ENCODE peak calls at places on chromosomes 12 and 14, in six cellular contexts. One of them, this sample, is unnamed.

GRCh38 chr14:105537580-105538474 is 11.4 kb downstream of the TMEM121 start:
- DNase-seq in body of pancreas: peak; percentile 55
- DNase-seq in breast epithelium: no peak
- DNase-seq in left ventricle myocardium inferior: peak; percentile 53
- DNase-seq in testis: peak; percentile 74
- DNase-seq in HepG2: no peak
- DNase-seq in this sample: peak; percentile 97

GRCh38 chr12:100827901-100828520 is 33.4 kb downstream of the ANO4 start:
- DNase-seq in HepG2: peak; percentile 13
- DNase-seq in body of pancreas: peak; percentile 23
- DNase-seq in breast epithelium: no peak
- DNase-seq in testis: peak; percentile 14
- DNase-seq in left ventricle myocardium inferior: no peak
- DNase-seq in this sample: peak; percentile 16

GRCh38 chr12:131049569-131050339 is 96.0 kb downstream of the ADGRD1 start:
- DNase-seq in body of pancreas: no peak
- DNase-seq in breast epithelium: no peak
- DNase-seq in testis: no peak
- DNase-seq in HepG2: no peak
- DNase-seq in left ventricle myocardium inferior: no peak
- DNase-seq in this sample: peak; percentile 28

GRCh38 chr12:10636611-10637010 is 23.2 kb upstream of the MAGOHB start:
- DNase-seq in breast epithelium: no peak
- DNase-seq in HepG2: no peak
- DNase-seq in body of pancreas: no peak
- DNase-seq in testis: no peak
- DNase-seq in left ventricle myocardium inferior: no peak
- DNase-seq in this sample: no peak

GRCh38 chr12:76927170-76927784 is 48.5 kb upstream of the CSRP2 start:
- DNase-seq in left ventricle myocardium inferior: peak; percentile 18
- DNase-seq in body of pancreas: no peak
- DNase-seq in breast epithelium: no peak
- DNase-seq in testis: peak; percentile 29
- DNase-seq in HepG2: peak; percentile 25
- DNase-seq in this sample: peak; percentile 82

GRCh38 chr14:23434488-23435219 is 806 bp downstream of the MYH7 start:
- DNase-seq in testis: no peak
- DNase-seq in breast epithelium: no peak
- DNase-seq in body of pancreas: no peak
- DNase-seq in left ventricle myocardium inferior: no peak
- DNase-seq in HepG2: no peak
- DNase-seq in this sample: peak; percentile 7

GRCh38 chr12:47307680-47308399 is 228.1 kb upstream of the AMIGO2 start:
- DNase-seq in breast epithelium: peak; percentile 28
- DNase-seq in left ventricle myocardium inferior: no peak
- DNase-seq in testis: peak; percentile 46
- DNase-seq in body of pancreas: peak; percentile 71
- DNase-seq in HepG2: peak; percentile 43
- DNase-seq in this sample: peak; percentile 66

GRCh38 chr12:34348836-34349672 is 326.8 kb downstream of the ALG10 start:
- DNase-seq in breast epithelium: no peak
- DNase-seq in HepG2: no peak
- DNase-seq in testis: no peak
- DNase-seq in left ventricle myocardium inferior: no peak
- DNase-seq in body of pancreas: no peak
- DNase-seq in this sample: no peak

GRCh38 chr12:94240171-94240570 is 91.8 kb downstream of the PLXNC1 start:
- DNase-seq in breast epithelium: no peak
- DNase-seq in testis: no peak
- DNase-seq in left ventricle myocardium inferior: no peak
- DNase-seq in body of pancreas: peak; percentile 26
- DNase-seq in HepG2: no peak
- DNase-seq in this sample: no peak

GRCh38 chr12:66688836-66689439 is 10.1 kb upstream of the GRIP1 start:
- DNase-seq in testis: peak; percentile 58
- DNase-seq in breast epithelium: no peak
- DNase-seq in body of pancreas: peak; percentile 71
- DNase-seq in left ventricle myocardium inferior: no peak
- DNase-seq in HepG2: peak; percentile 65
- DNase-seq in this sample: peak; percentile 23

GRCh38 chr12:52090291-52090690 is 10.8 kb downstream of the SMIM41 start:
- DNase-seq in HepG2: no peak
- DNase-seq in testis: no peak
- DNase-seq in breast epithelium: no peak
- DNase-seq in body of pancreas: no peak
- DNase-seq in left ventricle myocardium inferior: no peak
- DNase-seq in this sample: peak; percentile 43

GRCh38 chr14:65821224-65821753 is 408.8 kb downstream of the FUT8 start:
- DNase-seq in HepG2: no peak
- DNase-seq in breast epithelium: no peak
- DNase-seq in testis: no peak
- DNase-seq in body of pancreas: no peak
- DNase-seq in left ventricle myocardium inferior: no peak
- DNase-seq in this sample: no peak

GRCh38 chr14:92247937-92248336 is 75.0 kb upstream of the SLC24A4 start:
- DNase-seq in testis: no peak
- DNase-seq in breast epithelium: no peak
- DNase-seq in HepG2: no peak
- DNase-seq in body of pancreas: no peak
- DNase-seq in left ventricle myocardium inferior: no peak
- DNase-seq in this sample: no peak

GRCh38 chr14:61528591-61529021 is 166.7 kb upstream of the HIF1A start:
- DNase-seq in HepG2: no peak
- DNase-seq in testis: no peak
- DNase-seq in left ventricle myocardium inferior: no peak
- DNase-seq in breast epithelium: no peak
- DNase-seq in body of pancreas: no peak
- DNase-seq in this sample: no peak

GRCh38 chr12:13000935-13001724 is 1.1 kb upstream of the HEBP1 start:
- DNase-seq in body of pancreas: peak; percentile 62
- DNase-seq in HepG2: peak; percentile 23
- DNase-seq in testis: peak; percentile 74
- DNase-seq in breast epithelium: no peak
- DNase-seq in left ventricle myocardium inferior: peak; percentile 52
- DNase-seq in this sample: peak; percentile 92

GRCh38 chr12:116860281-116860680 is 21.0 kb downstream of the HRK start:
- DNase-seq in left ventricle myocardium inferior: no peak
- DNase-seq in HepG2: no peak
- DNase-seq in body of pancreas: no peak
- DNase-seq in testis: peak; percentile 32
- DNase-seq in breast epithelium: no peak
- DNase-seq in this sample: no peak
- H3K4me3 ChIP-seq in left ventricle myocardium inferior: peak overlapping the region; percentile 44
- H3K4me3 ChIP-seq in HepG2: no peak overlapping the region
- H3K4me3 ChIP-seq in body of pancreas: no peak overlapping the region
- H3K4me3 ChIP-seq in testis: no peak overlapping the region
- H3K4me3 ChIP-seq in breast epithelium: peak overlapping the region; percentile 43
- H3K4me3 ChIP-seq in this sample: no peak overlapping the region

GRCh38 chr14:55129428-55130193 is 559 bp downstream of the LGALS3 start:
- DNase-seq in HepG2: peak; percentile 29
- DNase-seq in body of pancreas: peak; percentile 64
- DNase-seq in breast epithelium: peak; percentile 62
- DNase-seq in testis: peak; percentile 67
- DNase-seq in left ventricle myocardium inferior: peak; percentile 75
- DNase-seq in this sample: peak; percentile 86
- H3K4me3 ChIP-seq in HepG2: peak overlapping the region; percentile 69
- H3K4me3 ChIP-seq in body of pancreas: peak overlapping the region; percentile 31
- H3K4me3 ChIP-seq in breast epithelium: peak overlapping the region; percentile 93
- H3K4me3 ChIP-seq in testis: peak overlapping the region; percentile 85
- H3K4me3 ChIP-seq in left ventricle myocardium inferior: peak overlapping the region; percentile 80
- H3K4me3 ChIP-seq in this sample: peak overlapping the region; percentile 53

DNA sequence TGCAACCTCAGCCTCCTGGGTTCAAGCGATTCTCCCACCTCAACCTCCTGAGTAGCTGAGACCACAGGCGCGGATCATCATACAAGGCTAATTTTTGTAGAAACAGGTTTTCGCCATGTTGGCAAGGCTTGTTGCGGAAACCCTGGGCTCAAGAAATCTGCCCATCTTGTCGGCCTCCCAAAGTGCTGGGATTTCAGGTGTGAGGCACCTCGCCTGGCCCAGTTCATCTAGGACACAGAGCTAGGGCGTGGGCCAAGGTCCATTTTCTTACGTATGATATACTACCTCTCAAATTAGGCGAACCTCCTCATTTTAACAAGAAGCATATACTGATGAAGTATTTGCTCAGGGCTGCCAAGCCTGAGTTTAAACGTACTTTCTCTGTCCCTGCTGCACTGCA is 2.1 kb downstream of the RPS29 start:
- DNase-seq in testis: no peak
- DNase-seq in body of pancreas: no peak
- DNase-seq in breast epithelium: no peak
- DNase-seq in HepG2: no peak
- DNase-seq in left ventricle myocardium inferior: no peak
- DNase-seq in this sample: no peak
- H3K4me3 ChIP-seq in testis: no peak overlapping the region
- H3K4me3 ChIP-seq in body of pancreas: no peak overlapping the region
- H3K4me3 ChIP-seq in breast epithelium: no peak overlapping the region
- H3K4me3 ChIP-seq in HepG2: peak overlapping the region; percentile 98
- H3K4me3 ChIP-seq in left ventricle myocardium inferior: peak overlapping the region; percentile 86
- H3K4me3 ChIP-seq in this sample: peak overlapping the region; percentile 3

GRCh38 chr14:77319416-77319815 is 1.3 kb downstream of the POMT2 start:
- DNase-seq in breast epithelium: no peak
- DNase-seq in left ventricle myocardium inferior: no peak
- DNase-seq in HepG2: no peak
- DNase-seq in testis: no peak
- DNase-seq in body of pancreas: no peak
- DNase-seq in this sample: no peak
- H3K4me3 ChIP-seq in breast epithelium: no peak overlapping the region
- H3K4me3 ChIP-seq in left ventricle myocardium inferior: peak overlapping the region; percentile 100
- H3K4me3 ChIP-seq in HepG2: peak overlapping the region; percentile 79
- H3K4me3 ChIP-seq in testis: peak overlapping the region; percentile 98
- H3K4me3 ChIP-seq in body of pancreas: no peak overlapping the region
- H3K4me3 ChIP-seq in this sample: no peak overlapping the region

GRCh38 chr12:96427269-96427729 is 27.1 kb upstream of the CDK17 start:
- DNase-seq in HepG2: peak; percentile 7
- DNase-seq in body of pancreas: peak; percentile 54
- DNase-seq in breast epithelium: peak; percentile 35
- DNase-seq in testis: no peak
- DNase-seq in left ventricle myocardium inferior: peak; percentile 22
- DNase-seq in this sample: no peak
- H3K4me3 ChIP-seq in HepG2: no peak overlapping the region
- H3K4me3 ChIP-seq in body of pancreas: no peak overlapping the region
- H3K4me3 ChIP-seq in breast epithelium: no peak overlapping the region
- H3K4me3 ChIP-seq in testis: no peak overlapping the region
- H3K4me3 ChIP-seq in left ventricle myocardium inferior: no peak overlapping the region
- H3K4me3 ChIP-seq in this sample: no peak overlapping the region

This sample was measured in H7.